ENCODE peak calls at places on chromosome 16, in seven cellular contexts. M is right cardiac atrium, V is pancreas, E is endodermal cell, A is RWPE2, F is uterus, T is thyroid gland. I is an unnamed sample.

GRCh38 chr16:16019488-16019887 is 70.1 kb downstream of the ABCC1 start:
- DNase-seq in E (no peak), A (no peak), M (no peak), F (no peak), V (no peak), T (no peak), I (no peak)

GRCh38 chr16:47524007-47524405 is 62.9 kb downstream of the PHKB start:
- DNase-seq in E (no peak), F (no peak), A (no peak), V (no peak), M (no peak), T (no peak), I (no peak)

GRCh38 chr16:70703041-70703834 is 17.4 kb upstream of the MTSS2 start:
- DNase-seq in T (peak; percentile 78), E (peak; percentile 86), A (no peak), V (no peak), F (peak; percentile 70), M (peak; percentile 76), I (peak; percentile 52)

GRCh38 chr16:23843143-23843542 is 7.4 kb downstream of the PRKCB start:
- DNase-seq in M (no peak), V (no peak), T (no peak), F (no peak), A (no peak), E (no peak), I (no peak)

GRCh38 chr16:17949713-17950112 is 386.8 kb downstream of the NPIPA8 start:
- DNase-seq in V (no peak), A (no peak), E (no peak), F (no peak), M (no peak), T (no peak), I (no peak)

GRCh38 chr16:66687906-66688625 is 8.5 kb downstream of the CMTM4 start:
- DNase-seq in E (no peak), A (no peak), T (no peak), M (no peak), F (no peak), V (no peak), I (no peak)

GRCh38 chr16:57383276-57384247 is 11.3 kb downstream of the CX3CL1 start:
- DNase-seq in E (peak; percentile 59), V (no peak), F (peak; percentile 49), A (no peak), T (no peak), M (peak; percentile 32), I (no peak)

GRCh38 chr16:28880589-28880915 is 2.3 kb downstream of the ATP2A1 start:
- DNase-seq in T (no peak), F (no peak), A (no peak), E (no peak), V (no peak), M (no peak), I (no peak)

GRCh38 chr16:78503501-78504110 is 404.2 kb downstream of the WWOX start:
- DNase-seq in E (peak; percentile 64), M (no peak), F (peak; percentile 54), T (peak; percentile 57), A (no peak), V (no peak), I (no peak)

DNA sequence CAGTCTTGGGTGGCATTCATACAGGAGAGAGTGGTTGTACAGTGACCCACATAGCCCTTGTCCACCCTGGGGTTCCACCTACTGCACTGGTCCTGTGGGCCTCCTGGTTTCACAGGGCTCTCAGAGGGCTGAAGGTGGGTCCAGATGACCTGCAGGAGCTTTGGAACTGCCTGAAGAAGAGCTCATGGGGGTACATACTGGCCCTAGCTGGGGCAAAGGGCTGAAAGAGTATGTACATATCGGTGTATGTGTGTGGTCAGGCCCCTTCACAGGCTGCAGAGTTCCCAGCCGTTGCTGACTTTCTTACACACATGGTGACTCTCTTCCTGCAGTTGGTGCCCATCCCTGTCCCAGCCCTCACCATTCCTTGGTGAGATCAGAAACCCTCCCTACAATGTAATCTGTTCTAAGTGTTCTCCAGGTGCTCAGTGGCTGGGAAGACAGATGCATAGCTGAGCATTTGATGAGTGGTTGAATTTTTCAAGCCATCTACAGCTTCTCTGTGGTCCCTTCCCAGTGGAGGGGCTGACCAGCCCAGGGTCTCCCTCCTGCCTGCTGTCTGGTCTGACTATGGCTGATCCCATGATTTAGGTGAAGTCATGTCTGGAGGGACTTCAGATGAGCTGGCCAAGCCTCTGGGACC is 2.5 kb upstream of the NFATC3 start:
- DNase-seq in T (no peak), A (no peak), M (no peak), E (no peak), F (no peak), V (peak; percentile 36), I (no peak)
- H3K4me1 ChIP-seq in T (peaks cover 69% of the 10 kb centered on the region), A (peaks cover 13% of the 10 kb centered on the region), M (peaks cover 15% of the 10 kb centered on the region), E (peaks cover 12% of the 10 kb centered on the region), F (peaks cover 8% of the 10 kb centered on the region), V (peaks cover 18% of the 10 kb centered on the region), I (peaks cover 92% of the 10 kb centered on the region)

DNA sequence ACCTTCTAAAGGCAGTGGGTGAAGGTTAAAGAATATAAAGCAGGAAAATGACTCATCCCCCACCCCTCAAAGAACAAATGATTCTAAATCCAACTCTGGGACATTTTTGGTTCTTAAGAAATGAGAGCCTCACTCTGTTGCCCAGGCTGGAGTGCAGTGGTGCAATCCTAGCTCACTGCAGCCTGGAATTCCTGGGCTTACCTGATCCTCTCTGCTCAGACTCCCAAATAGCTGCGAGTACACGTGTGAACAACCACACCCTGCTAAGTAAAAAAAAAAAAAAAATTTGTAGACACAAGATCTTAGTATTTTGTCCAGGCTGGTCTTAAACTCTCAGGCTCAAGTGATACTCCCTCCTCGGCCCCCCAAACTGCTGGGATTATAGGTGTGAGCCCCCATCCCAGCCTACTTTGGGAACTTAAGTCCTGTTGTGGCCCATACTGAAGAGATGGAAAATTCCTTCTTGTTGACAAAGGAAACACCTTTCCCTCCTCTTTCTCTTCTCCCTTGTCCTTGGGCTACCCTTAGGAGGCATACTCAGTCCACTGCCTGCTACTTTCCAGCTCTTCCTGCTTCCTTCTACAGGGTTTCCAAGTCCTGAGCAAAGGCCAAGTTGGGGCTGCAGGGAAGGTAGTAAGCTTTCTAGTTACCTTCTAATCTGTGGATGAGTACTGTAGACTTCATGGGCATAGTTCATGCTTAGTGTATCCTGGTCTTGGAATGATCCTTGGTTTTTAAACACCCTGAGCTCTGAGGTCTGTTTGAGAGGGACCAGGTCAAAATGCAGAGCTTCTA is 299.0 kb upstream of the MAF start:
- DNase-seq in M (no peak), F (no peak), V (no peak), T (no peak), E (no peak), A (no peak), I (no peak)
- H3K27ac ChIP-seq in M (no peak overlapping the region), F (no peak overlapping the region), V (no peak overlapping the region), T (no peak overlapping the region), E (no peak overlapping the region), A (no peak overlapping the region), I (no peak overlapping the region)

GRCh38 chr16:86496262-86496928 is 13.9 kb upstream of the FOXF1 start:
- DNase-seq in E (no peak), V (no peak), T (no peak), F (no peak), M (no peak), A (no peak), I (no peak)
- H3K4me3 ChIP-seq in E (no peak overlapping the region), V (no peak overlapping the region), T (no peak overlapping the region), F (no peak overlapping the region), M (no peak overlapping the region), A (no peak overlapping the region), I (no peak overlapping the region)

GRCh38 chr16:24989417-24989978 is 25.7 kb downstream of the ARHGAP17 start:
- DNase-seq in M (no peak), A (no peak), T (no peak), F (no peak), E (no peak), V (no peak), I (no peak)
- H3K4me1 ChIP-seq in M (peaks cover 37% of the 10 kb centered on the region), A (peaks cover 52% of the 10 kb centered on the region), T (peaks cover 37% of the 10 kb centered on the region), F (peaks cover 17% of the 10 kb centered on the region), E (peaks cover 11% of the 10 kb centered on the region), V (peaks cover 56% of the 10 kb centered on the region), I (peaks cover 100% of the 10 kb centered on the region)

GRCh38 chr16:86932130-86932982 is 354.0 kb downstream of the FOXL1 start:
- DNase-seq in A (no peak), M (no peak), T (no peak), V (no peak), F (no peak), E (no peak), I (no peak)

GRCh38 chr16:86931410-86931941 is 353.1 kb downstream of the FOXL1 start:
- DNase-seq in E (no peak), F (no peak), A (no peak), V (no peak), T (peak; percentile 18), M (peak; percentile 80), I (peak; percentile 72)

GRCh38 chr16:86934581-86935322 is 356.4 kb downstream of the FOXL1 start:
- DNase-seq in T (no peak), F (no peak), A (no peak), V (no peak), M (no peak), E (no peak), I (no peak)

GRCh38 chr16:86939609-86940008 is 361.3 kb downstream of the FOXL1 start:
- DNase-seq in T (no peak), V (no peak), E (no peak), F (no peak), M (no peak), A (no peak), I (no peak)

DNA sequence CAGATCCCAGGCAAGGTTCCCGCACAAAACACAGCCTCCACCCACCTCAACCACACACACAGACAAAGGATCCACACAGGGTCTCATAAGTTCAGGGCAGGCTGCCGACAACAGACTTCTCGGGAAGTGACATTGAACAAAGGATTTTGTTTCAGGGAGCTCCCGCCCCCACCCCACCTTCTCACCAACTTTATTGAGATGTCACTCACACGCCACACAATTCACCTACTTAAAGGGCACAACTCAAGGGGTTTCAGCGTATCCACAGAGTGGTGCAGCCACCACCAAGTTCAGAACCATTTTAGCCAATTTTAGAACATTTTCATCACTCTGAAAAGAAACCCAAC is 356.9 kb downstream of the FOXL1 start:
- DNase-seq in F (no peak), A (no peak), T (no peak), M (no peak), V (no peak), E (no peak), I (no peak)
- H3K27ac ChIP-seq in F (no peak overlapping the region), A (no peak overlapping the region), T (no peak overlapping the region), M (no peak overlapping the region), V (no peak overlapping the region), E (peak overlapping the region; percentile 3), I (no peak overlapping the region)

DNA sequence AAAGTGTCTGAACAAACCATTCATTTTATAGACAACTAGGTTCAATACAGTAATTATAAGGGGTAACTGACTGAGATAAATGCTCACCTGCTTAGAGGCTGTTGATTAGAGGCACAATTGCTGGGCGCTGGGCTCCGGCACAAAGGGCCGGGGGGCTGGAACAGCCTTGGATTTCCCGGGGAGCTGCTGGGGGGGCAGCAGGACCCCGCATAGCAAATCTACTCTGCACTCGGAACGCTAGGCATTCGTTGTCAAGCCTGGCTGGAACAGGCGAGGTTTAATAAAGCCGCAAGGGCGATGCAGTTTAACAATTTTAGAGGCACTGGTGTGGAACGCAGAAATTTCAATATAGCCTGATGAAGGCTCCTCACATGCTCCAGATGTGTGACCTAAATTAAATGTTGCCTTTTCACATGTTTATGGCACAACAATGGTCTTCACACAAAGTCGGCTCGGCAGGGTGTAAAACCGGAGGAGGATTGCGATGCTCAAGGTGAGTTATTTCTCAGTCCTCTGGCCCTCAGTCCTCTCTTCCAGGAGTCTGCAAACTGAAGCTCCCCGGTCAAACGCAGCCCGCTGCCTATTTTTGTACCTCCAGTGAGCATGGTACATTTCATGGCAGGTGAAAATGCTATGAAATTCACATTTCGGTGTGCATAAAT is 133.9 kb upstream of the IRX6 start:
- DNase-seq in E (no peak), F (no peak), T (no peak), V (no peak), M (no peak), A (no peak), I (no peak)
- H3K4me3 ChIP-seq in E (no peak overlapping the region), F (no peak overlapping the region), T (no peak overlapping the region), V (no peak overlapping the region), M (no peak overlapping the region), A (no peak overlapping the region), I (no peak overlapping the region)